ENCODE peak calls at places on chromosomes 3 and 15, in six cellular contexts. V, E, W, N, T and X are unnamed samples.

GRCh38 chr15:57100136-57100539 is 181.7 kb downstream of the TCF12 start:
- DNase-seq in V (no peak), E (no peak), W (no peak), N (no peak), T (no peak), X (peak)

GRCh38 chr3:113648524-113648923 is 47.9 kb downstream of the USF3 start:
- DNase-seq in V (no peak), E (no peak), W (no peak), N (no peak), T (no peak), X (no peak)

GRCh38 chr15:77027111-77027696 is 32.3 kb downstream of the PSTPIP1 start:
- DNase-seq in V (no peak), E (no peak), W (peak), N (no peak), T (peak), X (no peak)

GRCh38 chr3:26621891-26622633 is 510 bp upstream of the LRRC3B start:
- DNase-seq in V (no peak), E (no peak), W (no peak), N (no peak), T (no peak), X (no peak)

GRCh38 chr15:57460208-57460816 is 84.0 kb downstream of the CGNL1 start:
- DNase-seq in V (no peak), E (no peak), W (no peak), N (no peak), T (no peak), X (peak)

GRCh38 chr3:117932441-117932840 is 1102.2 kb downstream of the IGSF11 start:
- DNase-seq in V (no peak), E (no peak), W (no peak), N (no peak), T (no peak), X (no peak)

GRCh38 chr3:181930105-181930504 is 218.4 kb downstream of the SOX2 start:
- DNase-seq in V (no peak), E (no peak), W (no peak), N (no peak), T (no peak), X (no peak)

GRCh38 chr15:53522878-53523455 is 236.5 kb downstream of the WDR72 start:
- DNase-seq in V (no peak), E (no peak), W (no peak), N (no peak), T (no peak), X (no peak)